ENCODE peak calls at places on chromosomes 16 and 17, in six cellular contexts. K, D, N, X, Q and O are unnamed samples.

GRCh38 chr17:31499771-31500554 is 108.5 kb downstream of the RAB11FIP4 start:
- DNase-seq in K (no peak), D (no peak), N (peak), X (no peak), Q (no peak), O (peak)

GRCh38 chr16:29943846-29944669 is 17.8 kb upstream of the TMEM219 start:
- DNase-seq in K (peak), D (no peak), N (peak), X (no peak), Q (no peak), O (peak)

GRCh38 chr16:14111713-14112538 is 40.8 kb downstream of the MRTFB start:
- DNase-seq in K (no peak), D (no peak), N (peak), X (no peak), Q (no peak), O (peak)

GRCh38 chr17:74211929-74212261 is 1.5 kb upstream of the TTYH2 start:
- DNase-seq in K (no peak), D (no peak), N (peak), X (no peak), Q (no peak), O (no peak)

GRCh38 chr16:66551362-66551761 is 1.0 kb upstream of the CKLF start:
- DNase-seq in K (peak), D (no peak), N (no peak), X (peak), Q (peak), O (peak)

GRCh38 chr16:57616241-57616640 is 12.2 kb upstream of the ADGRG1 start:
- DNase-seq in K (no peak), D (no peak), N (no peak), X (no peak), Q (no peak), O (no peak)

GRCh38 chr17:17354560-17355357 is 51.6 kb downstream of the NT5M start:
- DNase-seq in K (peak), D (peak), N (peak), X (peak), Q (peak), O (peak)

GRCh38 chr16:87608400-87608985 is 6.2 kb downstream of the JPH3 start:
- DNase-seq in K (peak), D (no peak), N (peak), X (peak), Q (peak), O (peak)

GRCh38 chr16:2078691-2079090 is 30.9 kb downstream of the TSC2 start:
- DNase-seq in K (no peak), D (no peak), N (no peak), X (no peak), Q (no peak), O (no peak)

GRCh38 chr17:69762359-69762758 is 312.7 kb upstream of the KCNJ16 start:
- DNase-seq in K (no peak), D (no peak), N (no peak), X (no peak), Q (no peak), O (no peak)